ENCODE peak calls at places on chromosome 9, in five cellular contexts. L is coronary artery, E is OCI-LY7, H is Peyer's patch, X is PC-9. C is an unnamed sample.

GRCh38 chr9:106929471-106930198 is 66.7 kb downstream of the ZNF462 start:
- DNase-seq in X (no peak), E (no peak), H (no peak), L (no peak), C (peak)

GRCh38 chr9:19156805-19157204 is 29.5 kb upstream of the PLIN2 start:
- DNase-seq in E (no peak), X (no peak), H (no peak), L (no peak), C (peak)

GRCh38 chr9:127177682-127178265 is 55.3 kb upstream of the ANGPTL2 start:
- DNase-seq in E (no peak), L (peak), X (no peak), H (no peak), C (no peak)

GRCh38 chr9:20980713-20981481 is 50.5 kb downstream of the HACD4 start:
- DNase-seq in H (no peak), L (no peak), E (peak), X (no peak), C (peak)

GRCh38 chr9:6355728-6356127 is 27.6 kb downstream of the TPD52L3 start:
- DNase-seq in X (no peak), E (no peak), L (no peak), H (no peak), C (peak)

GRCh38 chr9:35738186-35738585 is 5.7 kb downstream of the CREB3 start:
- DNase-seq in X (no peak), L (no peak), H (no peak), E (no peak), C (no peak)

GRCh38 chr9:34069831-34070230 is 21.1 kb upstream of the UBAP2 start:
- DNase-seq in X (no peak), H (no peak), L (no peak), E (no peak), C (no peak)

GRCh38 chr9:127569819-127570401 is 42.2 kb upstream of the STXBP1 start:
- DNase-seq in L (no peak), E (peak), X (no peak), H (no peak), C (peak)

GRCh38 chr9:2299843-2300205 is 284.7 kb downstream of the SMARCA2 start:
- DNase-seq in L (no peak), H (no peak), E (no peak), X (no peak), C (peak)

GRCh38 chr9:3578786-3579185 is 53.0 kb upstream of the RFX3 start:
- DNase-seq in X (no peak), L (no peak), E (no peak), H (no peak), C (peak)

GRCh38 chr9:86613943-86614342 is 259.7 kb upstream of the TUT7 start:
- DNase-seq in E (no peak), L (no peak), X (no peak), H (no peak), C (no peak)

GRCh38 chr9:125544988-125545651 is 161.9 kb downstream of the MAPKAP1 start:
- DNase-seq in X (no peak), E (no peak), L (peak), H (no peak), C (peak)

GRCh38 chr9:83707518-83707767 is 315 bp downstream of the UBQLN1 start:
- DNase-seq in L (peak), E (no peak), X (no peak), H (no peak), C (no peak)

GRCh38 chr9:109771796-109772525 is 8.0 kb upstream of the PALM2AKAP2 start:
- DNase-seq in L (no peak), H (no peak), E (no peak), X (no peak), C (peak)

GRCh38 chr9:125240649-125240999 is 519 bp downstream of the HSPA5 start:
- DNase-seq in L (no peak), X (peak), H (no peak), E (peak), C (peak)

GRCh38 chr9:110984890-110985437 is 53.3 kb downstream of the LPAR1 start:
- DNase-seq in H (no peak), X (no peak), E (no peak), L (no peak), C (no peak)

GRCh38 chr9:33787839-33788238 is 7.5 kb upstream of the PRSS3 start:
- DNase-seq in E (no peak), H (no peak), X (no peak), L (no peak), C (peak)

GRCh38 chr9:5767968-5768932 is 64.7 kb downstream of the ERMP1 start:
- DNase-seq in L (no peak), X (no peak), E (no peak), H (no peak), C (no peak)

GRCh38 chr9:130604295-130604694 is 24.9 kb downstream of the FUBP3 start:
- DNase-seq in L (no peak), E (no peak), X (no peak), H (no peak), C (no peak)

GRCh38 chr9:107190031-107190935 is 92.8 kb upstream of the RAD23B start:
- DNase-seq in L (no peak), H (no peak), E (no peak), X (no peak), C (peak)

GRCh38 chr9:73081979-73082657 is 69.5 kb upstream of the ANXA1 start:
- DNase-seq in H (no peak), L (no peak), X (no peak), E (peak), C (peak)

GRCh38 chr9:36142510-36143161 is 6.1 kb downstream of the GLIPR2 start:
- DNase-seq in X (no peak), H (no peak), E (no peak), L (no peak), C (no peak)

GRCh38 chr9:127749090-127749787 is 14.1 kb upstream of the TOR2A start:
- DNase-seq in E (no peak), X (no peak), L (no peak), H (no peak), C (no peak)

GRCh38 chr9:93156475-93157008 is 22.5 kb upstream of the NINJ1 start:
- DNase-seq in E (no peak), X (no peak), L (no peak), H (no peak), C (no peak)

GRCh38 chr9:37037744-37038640 is 3.9 kb upstream of the PAX5 start:
- DNase-seq in H (peak), E (peak), L (no peak), X (no peak), C (no peak)

GRCh38 chr9:78325343-78325742 is 28.4 kb downstream of the PSAT1 start:
- DNase-seq in H (no peak), E (no peak), X (no peak), L (no peak), C (peak)

GRCh38 chr9:69131682-69132081 is 42.4 kb upstream of the TJP2 start:
- DNase-seq in L (no peak), X (no peak), H (no peak), E (no peak), C (peak)

GRCh38 chr9:88532320-88532719 is 2.7 kb upstream of the NXNL2 start:
- DNase-seq in E (no peak), H (no peak), X (peak), L (no peak), C (peak)

GRCh38 chr9:14345586-14346237 is 31.8 kb upstream of the NFIB start:
- DNase-seq in X (no peak), E (no peak), L (no peak), H (no peak), C (no peak)
- H3K4me3 ChIP-seq in X (no peak), E (no peak), L (peak), H (peak), C (no peak)

GRCh38 chr9:14080940-14081621 is 232.9 kb downstream of the NFIB start:
- DNase-seq in E (peak), L (no peak), X (no peak), H (no peak), C (no peak)
- TF ChIP-seq CTCF in E (no peak), L (no peak), X (no peak), H (no peak), C (no peak)

GRCh38 chr9:101758300-101758930 is 20.0 kb upstream of the GRIN3A start:
- DNase-seq in E (no peak), X (no peak), H (no peak), L (no peak), C (no peak)
- H3K4me3 ChIP-seq in E (no peak), X (no peak), H (no peak), L (no peak), C (no peak)

DNA sequence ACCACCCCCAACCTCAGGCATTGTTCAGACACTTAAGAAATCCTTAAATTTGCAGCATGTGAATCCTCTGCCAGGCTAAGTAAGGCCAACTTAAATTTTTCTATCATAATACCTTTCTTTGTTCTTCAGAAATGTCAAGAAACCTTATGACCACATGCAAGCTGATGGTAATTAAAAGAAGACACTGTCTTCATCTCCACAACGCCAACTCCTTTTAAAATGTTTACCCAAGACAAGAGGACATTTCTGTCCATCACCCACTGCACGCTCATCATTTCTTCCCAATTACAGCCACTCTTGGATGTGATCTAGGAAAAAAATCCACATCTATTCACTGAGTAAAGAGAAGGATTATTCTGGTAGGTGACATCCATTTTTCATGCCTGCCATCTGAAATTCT is 6.1 kb upstream of the IFNK start:
- DNase-seq in E (no peak), H (no peak), L (no peak), X (no peak), C (no peak)
- TF ChIP-seq CTCF in E (no peak), H (no peak), L (no peak), X (no peak), C (no peak)

DNA sequence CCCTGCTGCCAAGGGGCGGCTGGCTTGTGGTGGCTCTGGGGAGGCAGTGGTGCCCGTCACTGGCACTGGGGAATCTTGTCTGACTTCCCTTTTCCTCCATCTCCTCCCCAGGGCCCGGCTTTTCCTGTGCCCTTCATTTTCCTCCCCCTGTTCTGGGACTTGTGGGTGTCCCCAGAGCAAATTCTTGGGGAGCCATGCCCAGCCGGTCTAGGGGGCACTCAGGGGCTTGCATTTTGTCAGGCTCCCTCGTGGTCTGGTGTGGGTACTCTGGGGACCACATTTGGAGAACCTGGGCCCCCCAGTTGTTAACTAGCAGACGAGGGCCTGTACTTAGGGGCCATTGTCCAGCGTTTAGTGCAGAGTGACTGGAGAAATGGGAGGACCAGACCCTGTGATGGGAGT is 105.2 kb upstream of the IER5L start:
- DNase-seq in L (peak), H (no peak), X (no peak), E (no peak), C (no peak)
- H3K4me3 ChIP-seq in L (peak), H (peak), X (no peak), E (no peak), C (no peak)

DNA sequence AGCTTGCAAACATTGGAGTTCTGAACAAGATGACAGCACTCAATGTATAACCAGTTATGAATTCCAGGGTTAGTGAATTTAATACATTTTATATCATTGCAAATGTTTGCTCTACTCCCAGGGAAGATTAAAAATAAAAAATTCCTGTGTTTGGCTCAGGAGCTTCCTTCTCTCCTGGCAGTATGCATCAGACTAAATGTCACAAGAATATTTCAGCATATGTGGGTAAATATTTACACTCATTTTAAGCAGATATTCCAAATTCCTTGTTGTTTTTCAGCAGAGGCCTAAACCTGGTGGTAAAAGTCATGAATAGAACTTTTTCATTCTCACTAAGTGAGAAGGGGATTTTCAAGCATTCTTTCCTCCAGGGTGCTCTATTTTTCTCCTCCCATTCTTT is 180.8 kb upstream of the PAPPA start:
- DNase-seq in E (no peak), X (no peak), H (no peak), L (no peak), C (peak)
- TF ChIP-seq CTCF in E (no peak), X (no peak), H (no peak), L (no peak), C (no peak)